ENCODE peak calls at places on chromosomes 4 and X, in five cellular contexts. J is fibroblast of the aortic adventitia, Y is H54, N is pons, G is heart right ventricle. U is an unnamed sample.
A peak's percentile ranks its signal among the peaks of the same experiment; 100 is the strongest.

GRCh38 chr4:99856166-99856565 is 38.1 kb downstream of the LAMTOR3 start:
- DNase-seq in J (peak; percentile 33), Y (no peak), N (peak; percentile 45), G (no peak), U (no peak)

GRCh38 chrX:39175418-39176057 is 374.3 kb downstream of the MID1IP1 start:
- DNase-seq in J (no peak), Y (no peak), N (no peak), G (no peak), U (no peak)

GRCh38 chrX:72247206-72247944 is 8.5 kb upstream of the ERCC6L start:
- DNase-seq in J (no peak), Y (no peak), N (no peak), G (peak; percentile 15), U (no peak)

GRCh38 chr4:86744570-86744969 is 104.6 kb downstream of the SLC10A6 start:
- DNase-seq in J (no peak), Y (no peak), N (no peak), G (no peak), U (no peak)

GRCh38 chr4:1010522-1011021 is 854 bp upstream of the FGFRL1 start:
- DNase-seq in J (peak; percentile 77), Y (no peak), N (no peak), G (no peak), U (peak; percentile 75)

GRCh38 chr4:624705-625590 is at the start of gene PDE6B:
- DNase-seq in J (no peak), Y (no peak), N (no peak), G (no peak), U (no peak)

GRCh38 chr4:85498068-85498733 is 23.3 kb downstream of the ARHGAP24 start:
- DNase-seq in J (peak; percentile 66), Y (no peak), N (peak; percentile 66), G (no peak), U (peak; percentile 61)

GRCh38 chr4:173370130-173370476 is 651 bp upstream of the SAP30 start:
- DNase-seq in J (no peak), Y (no peak), N (no peak), G (peak; percentile 82), U (peak; percentile 77)

GRCh38 chr4:140088317-140088967 is 65.5 kb downstream of the MAML3 start:
- DNase-seq in J (peak; percentile 45), Y (no peak), N (no peak), G (no peak), U (no peak)

GRCh38 chrX:100928660-100929613 is at the start of gene XKRX:
- DNase-seq in J (no peak), Y (peak; percentile 13), N (no peak), G (peak; percentile 4), U (peak; percentile 32)

GRCh38 chr4:95510877-95511276 is 37.9 kb downstream of the UNC5C start:
- DNase-seq in J (no peak), Y (no peak), N (no peak), G (no peak), U (no peak)

GRCh38 chr4:56786955-56787354 is 34.5 kb downstream of the SPINK2 start:
- DNase-seq in J (peak; percentile 49), Y (peak; percentile 10), N (no peak), G (peak; percentile 66), U (peak; percentile 79)

GRCh38 chrX:107672955-107673378 is 44.7 kb downstream of the PRPS1 start:
- DNase-seq in J (peak; percentile 69), Y (peak; percentile 35), N (peak; percentile 34), G (peak; percentile 74), U (peak; percentile 70)

GRCh38 chrX:133068461-133068860 is 28.4 kb downstream of the USP26 start:
- DNase-seq in J (no peak), Y (no peak), N (no peak), G (no peak), U (no peak)

GRCh38 chr4:25448379-25449109 is 71.5 kb downstream of the ANAPC4 start:
- DNase-seq in J (peak; percentile 62), Y (no peak), N (no peak), G (no peak), U (no peak)

GRCh38 chr4:187478292-187479205 is 517.0 kb upstream of the ZFP42 start:
- DNase-seq in J (peak; percentile 9), Y (peak; percentile 12), N (no peak), G (peak; percentile 5), U (no peak)

GRCh38 chrX:32530802-32531403 is 680.4 kb downstream of the DMD start:
- DNase-seq in J (peak; percentile 50), Y (no peak), N (peak; percentile 71), G (no peak), U (no peak)

GRCh38 chrX:153438522-153438921 is 7.3 kb downstream of the TREX2 start:
- DNase-seq in J (peak; percentile 47), Y (no peak), N (peak; percentile 6), G (no peak), U (no peak)

GRCh38 chr4:76902233-76902890 is 4.4 kb upstream of the SOWAHB start:
- DNase-seq in J (no peak), Y (no peak), N (no peak), G (no peak), U (no peak)

GRCh38 chrX:31807165-31807564 is 735.3 kb upstream of the FTHL17 start:
- DNase-seq in J (no peak), Y (no peak), N (no peak), G (no peak), U (no peak)

GRCh38 chrX:18422325-18422724 is 3.1 kb upstream of the CDKL5 start:
- DNase-seq in J (peak; percentile 68), Y (no peak), N (no peak), G (no peak), U (no peak)

GRCh38 chr4:166293551-166293950 is 420.5 kb downstream of the TLL1 start:
- DNase-seq in J (peak; percentile 51), Y (no peak), N (no peak), G (no peak), U (no peak)

U was measured in heart left ventricle.